ENCODE peak calls at places on chromosomes 16 and 17, in seven cellular contexts. One of them, this sample, is unnamed.

GRCh38 chr17:17757944-17758343 is 76.7 kb downstream of the RAI1 start:
- DNase-seq in sciatic nerve: no peak
- DNase-seq in lower leg skin: no peak
- DNase-seq in ACHN: no peak
- DNase-seq in GM03348: no peak
- DNase-seq in coronary artery: no peak
- DNase-seq in T-helper 2 cell: no peak
- DNase-seq in this sample: no peak

GRCh38 chr17:740240-741055 is 8.1 kb downstream of the TLCD3A start:
- DNase-seq in T-helper 2 cell: no peak
- DNase-seq in coronary artery: no peak
- DNase-seq in GM03348: no peak
- DNase-seq in sciatic nerve: no peak
- DNase-seq in ACHN: no peak
- DNase-seq in lower leg skin: no peak
- DNase-seq in this sample: no peak

GRCh38 chr16:85475233-85475632 is 137.9 kb upstream of the GSE1 start:
- DNase-seq in T-helper 2 cell: no peak
- DNase-seq in GM03348: peak
- DNase-seq in coronary artery: no peak
- DNase-seq in lower leg skin: no peak
- DNase-seq in ACHN: no peak
- DNase-seq in sciatic nerve: no peak
- DNase-seq in this sample: no peak

GRCh38 chr17:68832140-68832871 is 122.9 kb downstream of the ABCA8 start:
- DNase-seq in sciatic nerve: no peak
- DNase-seq in lower leg skin: no peak
- DNase-seq in coronary artery: no peak
- DNase-seq in GM03348: no peak
- DNase-seq in T-helper 2 cell: no peak
- DNase-seq in ACHN: no peak
- DNase-seq in this sample: no peak

GRCh38 chr17:48624544-48625501 is 1.3 kb downstream of the HOXB9 start:
- DNase-seq in lower leg skin: no peak
- DNase-seq in T-helper 2 cell: no peak
- DNase-seq in coronary artery: no peak
- DNase-seq in ACHN: peak
- DNase-seq in GM03348: peak
- DNase-seq in sciatic nerve: no peak
- DNase-seq in this sample: peak

GRCh38 chr16:68605746-68606145 is 39.4 kb upstream of the CDH3 start:
- DNase-seq in ACHN: no peak
- DNase-seq in coronary artery: no peak
- DNase-seq in T-helper 2 cell: no peak
- DNase-seq in sciatic nerve: no peak
- DNase-seq in GM03348: no peak
- DNase-seq in lower leg skin: no peak
- DNase-seq in this sample: no peak

GRCh38 chr17:77795685-77796084 is 162.8 kb upstream of the TNRC6C start:
- DNase-seq in ACHN: no peak
- DNase-seq in T-helper 2 cell: no peak
- DNase-seq in sciatic nerve: no peak
- DNase-seq in GM03348: no peak
- DNase-seq in coronary artery: no peak
- DNase-seq in lower leg skin: no peak
- DNase-seq in this sample: no peak

GRCh38 chr17:53900951-53901350 is 78.2 kb downstream of the KIF2B start:
- DNase-seq in ACHN: no peak
- DNase-seq in sciatic nerve: no peak
- DNase-seq in coronary artery: no peak
- DNase-seq in lower leg skin: no peak
- DNase-seq in T-helper 2 cell: no peak
- DNase-seq in GM03348: no peak
- DNase-seq in this sample: no peak

This sample was measured in AG08395.